ENCODE peak calls at places on chromosomes 11 and 22, in eight cellular contexts. O is head of caudate nucleus, Z is iris pigment epithelial cell, T is AG09309, Y is A549, Q is D721Med, W is natural killer cell, B is HS-5. C is an unnamed sample.

GRCh38 chr11:68963779-68964178 is 17.0 kb downstream of the MRGPRD start:
- DNase-seq in O (no peak), Z (no peak), T (no peak), Y (no peak), Q (no peak), W (no peak), B (no peak), C (no peak)

GRCh38 chr22:25373961-25374360 is 154.5 kb downstream of the CRYBB2 start:
- DNase-seq in O (no peak), Z (no peak), T (no peak), Y (no peak), Q (no peak), W (no peak), B (no peak), C (no peak)

GRCh38 chr11:46267930-46268329 is 9.5 kb upstream of the CREB3L1 start:
- DNase-seq in O (no peak), Z (no peak), T (no peak), Y (no peak), Q (no peak), W (no peak), B (no peak), C (no peak)

GRCh38 chr11:130827697-130828377 is 88.4 kb downstream of the SNX19 start:
- DNase-seq in O (peak; percentile 74), Z (peak; percentile 77), T (no peak), Y (peak; percentile 80), Q (no peak), W (no peak), B (no peak), C (no peak)

GRCh38 chr11:1574256-1575242 is 2.5 kb upstream of the DUSP8 start:
- DNase-seq in O (peak; percentile 56), Z (peak; percentile 30), T (no peak), Y (peak; percentile 73), Q (no peak), W (peak; percentile 70), B (no peak), C (no peak)

GRCh38 chr22:19940536-19941364 is 822 bp upstream of the COMT start:
- DNase-seq in O (no peak), Z (no peak), T (no peak), Y (no peak), Q (no peak), W (no peak), B (no peak), C (no peak)

GRCh38 chr11:33521384-33521783 is 179.2 kb downstream of the C11orf91 start:
- DNase-seq in O (no peak), Z (no peak), T (no peak), Y (no peak), Q (no peak), W (no peak), B (no peak), C (no peak)

GRCh38 chr11:1694064-1694845 is 2.7 kb upstream of the KRTAP5-6 start:
- DNase-seq in O (peak; percentile 88), Z (peak; percentile 64), T (no peak), Y (peak; percentile 80), Q (peak; percentile 34), W (peak; percentile 85), B (peak; percentile 19), C (peak; percentile 90)

GRCh38 chr11:1167751-1168231 is 10.0 kb downstream of the MUC5AC start:
- DNase-seq in O (no peak), Z (no peak), T (no peak), Y (no peak), Q (no peak), W (no peak), B (no peak), C (no peak)